ENCODE peak calls at places on chromosomes 4 and X, in seven cellular contexts. One of them, this sample, is unnamed.
A peak's percentile ranks its signal among the peaks of the same experiment; 100 is the strongest.

GRCh38 chrX:121733514-121733913 is 686.1 kb downstream of the GLUD2 start:
- DNase-seq in suprapubic skin: no peak
- DNase-seq in endothelial cell of umbilical vein: no peak
- DNase-seq in prostate gland: no peak
- DNase-seq in sigmoid colon: no peak
- DNase-seq in esophagus muscularis mucosa: no peak
- DNase-seq in stomach: no peak
- DNase-seq in this sample: no peak

GRCh38 chrX:17474892-17475291 is 99.9 kb downstream of the NHS start:
- DNase-seq in suprapubic skin: no peak
- DNase-seq in endothelial cell of umbilical vein: no peak
- DNase-seq in prostate gland: no peak
- DNase-seq in sigmoid colon: no peak
- DNase-seq in esophagus muscularis mucosa: no peak
- DNase-seq in stomach: no peak
- DNase-seq in this sample: no peak

GRCh38 chrX:105526431-105526830 is 295.9 kb upstream of the NRK start:
- DNase-seq in suprapubic skin: no peak
- DNase-seq in endothelial cell of umbilical vein: no peak
- DNase-seq in prostate gland: no peak
- DNase-seq in sigmoid colon: no peak
- DNase-seq in esophagus muscularis mucosa: no peak
- DNase-seq in stomach: no peak
- DNase-seq in this sample: no peak

GRCh38 chrX:23935116-23935515 is 27.3 kb downstream of the CXorf58 start:
- DNase-seq in suprapubic skin: no peak
- DNase-seq in endothelial cell of umbilical vein: no peak
- DNase-seq in prostate gland: no peak
- DNase-seq in sigmoid colon: no peak
- DNase-seq in esophagus muscularis mucosa: no peak
- DNase-seq in stomach: no peak
- DNase-seq in this sample: no peak

GRCh38 chrX:140756948-140757347 is 47.4 kb downstream of the LINC00632 start:
- DNase-seq in suprapubic skin: no peak
- DNase-seq in endothelial cell of umbilical vein: no peak
- DNase-seq in prostate gland: no peak
- DNase-seq in sigmoid colon: no peak
- DNase-seq in esophagus muscularis mucosa: no peak
- DNase-seq in stomach: no peak
- DNase-seq in this sample: no peak

GRCh38 chrX:44651347-44651746 is 108.7 kb upstream of the FUNDC1 start:
- DNase-seq in suprapubic skin: no peak
- DNase-seq in endothelial cell of umbilical vein: no peak
- DNase-seq in prostate gland: no peak
- DNase-seq in sigmoid colon: no peak
- DNase-seq in esophagus muscularis mucosa: no peak
- DNase-seq in stomach: no peak
- DNase-seq in this sample: no peak

GRCh38 chr4:82230310-82230709 is 143.5 kb downstream of the HNRNPD start:
- DNase-seq in suprapubic skin: no peak
- DNase-seq in endothelial cell of umbilical vein: no peak
- DNase-seq in prostate gland: no peak
- DNase-seq in sigmoid colon: no peak
- DNase-seq in esophagus muscularis mucosa: no peak
- DNase-seq in stomach: no peak
- DNase-seq in this sample: no peak

GRCh38 chr4:56909083-56909981 is 1.6 kb downstream of the REST start:
- DNase-seq in suprapubic skin: peak; percentile 86
- DNase-seq in endothelial cell of umbilical vein: peak; percentile 64
- DNase-seq in prostate gland: peak; percentile 38
- DNase-seq in sigmoid colon: peak; percentile 73
- DNase-seq in esophagus muscularis mucosa: no peak
- DNase-seq in stomach: peak; percentile 55
- DNase-seq in this sample: no peak

GRCh38 chr4:41258783-41259182 is 2.1 kb downstream of the UCHL1 start:
- DNase-seq in suprapubic skin: no peak
- DNase-seq in endothelial cell of umbilical vein: peak; percentile 70
- DNase-seq in prostate gland: peak; percentile 24
- DNase-seq in sigmoid colon: no peak
- DNase-seq in esophagus muscularis mucosa: no peak
- DNase-seq in stomach: no peak
- DNase-seq in this sample: no peak

GRCh38 chr4:141356936-141357335 is 136.2 kb downstream of the ZNF330 start:
- DNase-seq in suprapubic skin: no peak
- DNase-seq in endothelial cell of umbilical vein: no peak
- DNase-seq in prostate gland: no peak
- DNase-seq in sigmoid colon: no peak
- DNase-seq in esophagus muscularis mucosa: no peak
- DNase-seq in stomach: no peak
- DNase-seq in this sample: no peak

GRCh38 chrX:4570141-4570540 is 856.7 kb upstream of the PRKX start:
- DNase-seq in suprapubic skin: no peak
- DNase-seq in endothelial cell of umbilical vein: no peak
- DNase-seq in prostate gland: no peak
- DNase-seq in sigmoid colon: no peak
- DNase-seq in esophagus muscularis mucosa: no peak
- DNase-seq in stomach: peak; percentile 60
- DNase-seq in this sample: no peak

GRCh38 chrX:5113128-5113527 is 1115.5 kb downstream of the NLGN4X start:
- DNase-seq in suprapubic skin: no peak
- DNase-seq in endothelial cell of umbilical vein: no peak
- DNase-seq in prostate gland: no peak
- DNase-seq in sigmoid colon: no peak
- DNase-seq in esophagus muscularis mucosa: no peak
- DNase-seq in stomach: no peak
- DNase-seq in this sample: no peak

GRCh38 chrX:65667503-65668355 is at the start of gene MSN:
- DNase-seq in suprapubic skin: peak; percentile 81
- DNase-seq in endothelial cell of umbilical vein: peak; percentile 52
- DNase-seq in prostate gland: peak; percentile 39
- DNase-seq in sigmoid colon: peak; percentile 88
- DNase-seq in esophagus muscularis mucosa: no peak
- DNase-seq in stomach: peak; percentile 71
- DNase-seq in this sample: peak; percentile 96

GRCh38 chr4:1722551-1723071 is 1.3 kb downstream of the TACC3 start:
- DNase-seq in suprapubic skin: no peak
- DNase-seq in endothelial cell of umbilical vein: no peak
- DNase-seq in prostate gland: no peak
- DNase-seq in sigmoid colon: no peak
- DNase-seq in esophagus muscularis mucosa: no peak
- DNase-seq in stomach: no peak
- DNase-seq in this sample: peak; percentile 87

GRCh38 chr4:1721666-1722550 is 587 bp downstream of the TACC3 start:
- DNase-seq in suprapubic skin: no peak
- DNase-seq in endothelial cell of umbilical vein: no peak
- DNase-seq in prostate gland: no peak
- DNase-seq in sigmoid colon: no peak
- DNase-seq in esophagus muscularis mucosa: no peak
- DNase-seq in stomach: no peak
- DNase-seq in this sample: peak; percentile 80

GRCh38 chr4:1718095-1718850 is 2.9 kb downstream of the TMEM129 start:
- DNase-seq in suprapubic skin: no peak
- DNase-seq in endothelial cell of umbilical vein: no peak
- DNase-seq in prostate gland: peak; percentile 62
- DNase-seq in sigmoid colon: no peak
- DNase-seq in esophagus muscularis mucosa: no peak
- DNase-seq in stomach: peak; percentile 82
- DNase-seq in this sample: peak; percentile 85

GRCh38 chr4:1721003-1721665 is at the start of the genes TACC3 and TMEM129:
- DNase-seq in suprapubic skin: peak; percentile 96
- DNase-seq in endothelial cell of umbilical vein: peak; percentile 88
- DNase-seq in prostate gland: peak; percentile 98
- DNase-seq in sigmoid colon: peak; percentile 96
- DNase-seq in esophagus muscularis mucosa: peak; percentile 99
- DNase-seq in stomach: peak; percentile 95
- DNase-seq in this sample: peak; percentile 99

DNA sequence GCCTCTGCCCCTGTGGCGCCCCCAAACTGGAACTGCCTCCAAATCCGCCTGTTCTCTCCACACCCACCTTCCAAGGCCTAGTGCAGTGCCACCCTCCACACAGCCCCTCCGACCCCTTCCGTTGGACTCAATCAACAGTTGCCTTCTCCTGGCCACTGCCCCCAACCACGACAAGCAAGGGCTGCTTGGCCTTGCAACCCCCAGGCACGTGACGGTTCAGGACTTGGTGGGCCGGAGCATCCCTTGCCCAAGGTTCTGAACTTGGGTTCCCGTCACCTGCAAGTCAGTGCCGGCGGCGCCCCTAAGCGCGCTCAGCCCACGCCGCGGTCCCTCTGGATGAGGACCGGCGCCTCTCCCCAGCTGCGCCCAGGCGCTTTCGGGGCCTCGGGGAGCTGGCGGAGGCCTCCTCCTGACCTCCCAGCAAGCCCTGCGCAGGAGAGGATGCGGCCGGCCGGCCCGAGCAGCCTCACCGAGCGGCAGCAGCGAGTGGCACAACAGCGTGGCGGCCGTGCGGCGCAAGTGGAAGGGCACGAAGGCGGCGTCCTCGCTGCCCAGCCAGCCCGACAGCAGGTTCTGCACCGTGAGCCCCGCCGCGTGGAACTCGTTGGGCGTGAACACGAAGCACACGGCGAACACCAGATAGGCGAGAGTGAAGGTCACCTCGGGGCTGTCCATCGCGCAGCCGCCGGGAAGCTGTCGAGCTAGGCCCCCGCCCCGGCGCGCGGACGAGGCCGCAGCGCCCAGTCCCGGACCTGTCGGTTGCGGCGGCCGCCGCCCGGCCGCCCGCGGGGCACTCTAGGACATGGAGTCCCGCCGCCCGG is 750 bp downstream of the TMEM129 start:
- DNase-seq in suprapubic skin: no peak
- DNase-seq in endothelial cell of umbilical vein: peak; percentile 51
- DNase-seq in prostate gland: peak; percentile 25
- DNase-seq in sigmoid colon: no peak
- DNase-seq in esophagus muscularis mucosa: no peak
- DNase-seq in stomach: peak; percentile 58
- DNase-seq in this sample: peak; percentile 95
- TF ChIP-seq POLR2AphosphoS5 in suprapubic skin: no peak
- TF ChIP-seq POLR2AphosphoS5 in endothelial cell of umbilical vein: peak; percentile 48
- TF ChIP-seq POLR2AphosphoS5 in prostate gland: peak; percentile 23
- TF ChIP-seq POLR2AphosphoS5 in sigmoid colon: no peak
- TF ChIP-seq POLR2AphosphoS5 in esophagus muscularis mucosa: peak; percentile 66
- TF ChIP-seq POLR2AphosphoS5 in stomach: peak; percentile 53
- TF ChIP-seq POLR2AphosphoS5 in this sample: peak; percentile 73

DNA sequence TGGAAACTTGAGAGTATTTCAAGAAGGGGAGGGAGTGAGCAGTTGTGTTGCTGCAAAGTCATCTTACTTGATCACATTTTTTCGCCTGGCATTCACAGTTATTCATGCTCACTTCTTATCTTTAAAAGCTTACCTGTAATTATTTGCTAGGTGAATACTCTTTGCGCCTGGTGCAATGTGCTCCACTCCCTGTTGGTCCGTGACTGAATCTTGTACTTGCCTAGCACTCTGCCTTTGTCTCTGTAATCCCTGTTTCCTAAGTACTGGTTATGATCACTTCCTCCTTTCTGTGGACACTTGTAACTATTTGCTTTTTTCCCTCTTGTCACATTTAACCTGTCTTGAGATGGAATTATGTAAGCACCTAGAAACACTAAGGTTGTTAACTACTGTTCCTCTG is 5.8 kb downstream of the BMP2K start:
- DNase-seq in suprapubic skin: no peak
- DNase-seq in endothelial cell of umbilical vein: no peak
- DNase-seq in prostate gland: no peak
- DNase-seq in sigmoid colon: no peak
- DNase-seq in esophagus muscularis mucosa: no peak
- DNase-seq in stomach: no peak
- DNase-seq in this sample: no peak
- TF ChIP-seq POLR2A in suprapubic skin: no peak
- TF ChIP-seq POLR2A in endothelial cell of umbilical vein: no peak
- TF ChIP-seq POLR2A in prostate gland: no peak
- TF ChIP-seq POLR2A in sigmoid colon: no peak
- TF ChIP-seq POLR2A in esophagus muscularis mucosa: no peak
- TF ChIP-seq POLR2A in stomach: no peak
- TF ChIP-seq POLR2A in this sample: no peak

DNA sequence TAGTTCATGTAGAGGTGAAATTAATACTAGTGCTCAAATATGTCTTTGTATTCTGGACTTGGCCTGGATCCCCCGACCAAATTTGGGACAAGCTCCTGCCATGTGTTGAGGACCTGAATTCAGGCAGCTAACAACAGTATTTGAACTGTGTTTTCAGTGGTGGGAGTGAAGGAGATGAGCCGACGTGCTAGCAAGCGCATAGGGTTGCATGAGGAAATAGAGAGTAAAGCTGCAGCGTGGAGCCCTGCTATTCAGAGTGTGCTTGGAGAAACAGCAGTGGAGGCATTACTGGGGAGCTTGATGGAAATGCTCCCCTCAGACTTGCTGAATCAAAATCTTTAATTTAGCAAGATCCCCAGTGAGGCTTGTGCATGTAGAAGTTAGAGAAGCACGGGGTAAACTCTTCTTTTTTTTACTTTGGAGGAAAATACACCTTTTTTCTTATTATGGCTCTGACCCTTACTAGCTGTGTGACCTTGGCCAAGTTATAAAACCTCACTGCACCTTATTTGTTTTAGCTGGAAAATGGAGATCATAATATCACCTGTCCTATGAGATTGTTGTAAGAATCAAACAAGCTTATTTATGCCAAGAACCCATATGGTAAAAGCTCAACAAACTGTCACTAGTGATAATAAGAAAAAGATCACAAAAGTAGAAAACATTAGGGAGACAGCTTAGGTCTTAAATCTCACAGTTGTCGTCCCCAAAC is 126.5 kb downstream of the PTTG2 start:
- DNase-seq in suprapubic skin: no peak
- DNase-seq in endothelial cell of umbilical vein: no peak
- DNase-seq in prostate gland: no peak
- DNase-seq in sigmoid colon: no peak
- DNase-seq in esophagus muscularis mucosa: no peak
- DNase-seq in stomach: no peak
- DNase-seq in this sample: no peak
- H3K27ac ChIP-seq in suprapubic skin: no peak overlapping the region
- H3K27ac ChIP-seq in endothelial cell of umbilical vein: no peak overlapping the region
- H3K27ac ChIP-seq in prostate gland: no peak overlapping the region
- H3K27ac ChIP-seq in sigmoid colon: peak overlapping the region; percentile 47
- H3K27ac ChIP-seq in esophagus muscularis mucosa: no peak overlapping the region
- H3K27ac ChIP-seq in stomach: peak overlapping the region; percentile 36
- H3K27ac ChIP-seq in this sample: no peak overlapping the region

GRCh38 chrX:37716502-37717068 is 31.0 kb downstream of the XK start:
- DNase-seq in suprapubic skin: no peak
- DNase-seq in endothelial cell of umbilical vein: no peak
- DNase-seq in prostate gland: no peak
- DNase-seq in sigmoid colon: no peak
- DNase-seq in esophagus muscularis mucosa: no peak
- DNase-seq in stomach: no peak
- DNase-seq in this sample: no peak

GRCh38 chrX:37711991-37712390 is 26.4 kb downstream of the XK start:
- DNase-seq in suprapubic skin: no peak
- DNase-seq in endothelial cell of umbilical vein: no peak
- DNase-seq in prostate gland: no peak
- DNase-seq in sigmoid colon: no peak
- DNase-seq in esophagus muscularis mucosa: no peak
- DNase-seq in stomach: no peak
- DNase-seq in this sample: no peak

GRCh38 chrX:37717708-37718107 is 32.1 kb downstream of the XK start:
- DNase-seq in suprapubic skin: no peak
- DNase-seq in endothelial cell of umbilical vein: no peak
- DNase-seq in prostate gland: no peak
- DNase-seq in sigmoid colon: no peak
- DNase-seq in esophagus muscularis mucosa: no peak
- DNase-seq in stomach: no peak
- DNase-seq in this sample: no peak

GRCh38 chrX:37712458-37712857 is 26.9 kb downstream of the XK start:
- DNase-seq in suprapubic skin: no peak
- DNase-seq in endothelial cell of umbilical vein: no peak
- DNase-seq in prostate gland: no peak
- DNase-seq in sigmoid colon: no peak
- DNase-seq in esophagus muscularis mucosa: no peak
- DNase-seq in stomach: no peak
- DNase-seq in this sample: no peak

GRCh38 chrX:37714479-37714878 is 28.9 kb downstream of the XK start:
- DNase-seq in suprapubic skin: no peak
- DNase-seq in endothelial cell of umbilical vein: no peak
- DNase-seq in prostate gland: no peak
- DNase-seq in sigmoid colon: no peak
- DNase-seq in esophagus muscularis mucosa: no peak
- DNase-seq in stomach: no peak
- DNase-seq in this sample: no peak
- TF ChIP-seq POLR2AphosphoS5 in suprapubic skin: no peak
- TF ChIP-seq POLR2AphosphoS5 in endothelial cell of umbilical vein: no peak
- TF ChIP-seq POLR2AphosphoS5 in prostate gland: no peak
- TF ChIP-seq POLR2AphosphoS5 in sigmoid colon: no peak
- TF ChIP-seq POLR2AphosphoS5 in esophagus muscularis mucosa: no peak
- TF ChIP-seq POLR2AphosphoS5 in stomach: no peak
- TF ChIP-seq POLR2AphosphoS5 in this sample: no peak

This sample was measured in spleen.